ENCODE peak calls at places on chromosomes 11 and 22, in seven cellular contexts. H is uterus, L is K562, U is tibial artery, V is ovary, W is left ventricle myocardium inferior, I is thoracic aorta. A is an unnamed sample.

GRCh38 chr11:97908354-97908753 is 1112.4 kb upstream of the CNTN5 start:
- DNase-seq in H (no peak), L (no peak), U (no peak), V (no peak), W (no peak), I (no peak), A (no peak)

GRCh38 chr11:116527180-116527991 is 245.4 kb downstream of the BUD13 start:
- DNase-seq in H (no peak), L (no peak), U (peak; percentile 42), V (peak; percentile 2), W (no peak), I (no peak), A (no peak)

GRCh38 chr11:62694455-62695167 is 5.3 kb upstream of the LRRN4CL start:
- DNase-seq in H (peak; percentile 86), L (peak; percentile 76), U (peak; percentile 86), V (peak; percentile 87), W (peak; percentile 70), I (peak; percentile 54), A (no peak)

GRCh38 chr11:1560618-1561251 is 11.3 kb downstream of the DUSP8 start:
- DNase-seq in H (no peak), L (no peak), U (no peak), V (no peak), W (no peak), I (no peak), A (no peak)

GRCh38 chr11:71451596-71452353 is 1.2 kb upstream of the NADSYN1 start:
- DNase-seq in H (no peak), L (peak; percentile 37), U (peak; percentile 56), V (no peak), W (no peak), I (no peak), A (no peak)

GRCh38 chr11:72389116-72389515 is 45.2 kb downstream of the CLPB start:
- DNase-seq in H (no peak), L (no peak), U (no peak), V (no peak), W (no peak), I (no peak), A (no peak)

GRCh38 chr11:12196335-12196734 is 85.9 kb downstream of the MICAL2 start:
- DNase-seq in H (no peak), L (no peak), U (peak; percentile 11), V (no peak), W (no peak), I (no peak), A (no peak)

GRCh38 chr22:42399315-42400271 is 32.6 kb downstream of the NFAM1 start:
- DNase-seq in H (no peak), L (peak; percentile 56), U (no peak), V (peak; percentile 27), W (peak; percentile 27), I (no peak), A (no peak)

GRCh38 chr11:46611526-46612304 is 5.3 kb downstream of the HARBI1 start:
- DNase-seq in H (no peak), L (peak; percentile 51), U (no peak), V (no peak), W (no peak), I (no peak), A (no peak)

GRCh38 chr11:128956401-128957203 is 13.9 kb upstream of the TP53AIP1 start:
- DNase-seq in H (no peak), L (peak; percentile 38), U (no peak), V (peak; percentile 29), W (no peak), I (no peak), A (no peak)

GRCh38 chr22:46057762-46058420 is 80.9 kb upstream of the WNT7B start:
- DNase-seq in H (peak; percentile 64), L (no peak), U (peak; percentile 86), V (peak; percentile 41), W (peak; percentile 44), I (no peak), A (no peak)

GRCh38 chr22:30324008-30324730 is 2.6 kb downstream of the TBC1D10A start:
- DNase-seq in H (no peak), L (no peak), U (no peak), V (no peak), W (no peak), I (no peak), A (no peak)

GRCh38 chr11:133840479-133840941 is 4.8 kb downstream of the SPATA19 start:
- DNase-seq in H (no peak), L (no peak), U (no peak), V (no peak), W (no peak), I (no peak), A (no peak)

GRCh38 chr11:65574963-65575567 is 788 bp upstream of the EHBP1L1 start:
- DNase-seq in H (no peak), L (peak; percentile 88), U (no peak), V (no peak), W (no peak), I (no peak), A (no peak)

GRCh38 chr11:280762-281485 is 2.7 kb downstream of the NLRP6 start:
- DNase-seq in H (peak; percentile 8), L (no peak), U (peak; percentile 57), V (no peak), W (no peak), I (no peak), A (no peak)

GRCh38 chr11:102914238-102915043 is 39.7 kb upstream of the MMP12 start:
- DNase-seq in H (peak; percentile 14), L (no peak), U (no peak), V (no peak), W (no peak), I (no peak), A (peak; percentile 28)

DNA sequence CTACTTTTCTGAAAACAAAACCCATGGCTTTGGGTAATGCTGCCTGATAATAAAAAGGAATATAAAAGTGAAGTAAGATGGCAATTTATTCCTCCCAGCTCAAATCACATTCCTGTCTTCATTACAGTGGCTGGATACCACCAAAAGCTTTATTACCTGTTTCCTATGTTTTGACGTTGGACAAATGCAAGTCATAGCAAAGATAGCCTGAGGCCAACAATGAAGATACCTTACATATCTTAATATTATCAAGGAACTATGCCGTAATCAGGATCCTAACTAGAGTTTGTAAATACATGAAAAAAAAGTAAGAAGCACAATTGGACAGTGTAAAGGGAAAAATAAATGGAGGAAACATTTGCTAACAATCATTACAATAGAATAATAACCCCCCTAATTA is 202.4 kb downstream of the SOX6 start:
- DNase-seq in H (no peak), L (no peak), U (no peak), V (no peak), W (no peak), I (no peak), A (no peak)
- H3K36me3 ChIP-seq in H (no peaks in the 10 kb centered on the region), L (no peaks in the 10 kb centered on the region), U (no peaks in the 10 kb centered on the region), V (no peaks in the 10 kb centered on the region), W (no peaks in the 10 kb centered on the region), I (no peaks in the 10 kb centered on the region), A (no peaks in the 10 kb centered on the region)

GRCh38 chr11:108122166-108122628 is 830 bp downstream of the ACAT1 start:
- DNase-seq in H (peak; percentile 27), L (peak; percentile 22), U (peak; percentile 68), V (peak; percentile 26), W (no peak), I (no peak), A (no peak)

GRCh38 chr11:108115495-108116140 is 5.7 kb upstream of the ACAT1 start:
- DNase-seq in H (peak; percentile 88), L (no peak), U (peak; percentile 95), V (peak; percentile 93), W (peak; percentile 86), I (peak; percentile 43), A (peak; percentile 85)

GRCh38 chr11:108112059-108112458 is 9.3 kb upstream of the ACAT1 start:
- DNase-seq in H (no peak), L (no peak), U (no peak), V (no peak), W (no peak), I (no peak), A (no peak)

GRCh38 chr11:108121274-108122155 is at the start of gene ACAT1:
- DNase-seq in H (peak; percentile 96), L (peak; percentile 94), U (peak; percentile 99), V (peak; percentile 97), W (peak; percentile 99), I (peak; percentile 86), A (peak; percentile 44)

DNA sequence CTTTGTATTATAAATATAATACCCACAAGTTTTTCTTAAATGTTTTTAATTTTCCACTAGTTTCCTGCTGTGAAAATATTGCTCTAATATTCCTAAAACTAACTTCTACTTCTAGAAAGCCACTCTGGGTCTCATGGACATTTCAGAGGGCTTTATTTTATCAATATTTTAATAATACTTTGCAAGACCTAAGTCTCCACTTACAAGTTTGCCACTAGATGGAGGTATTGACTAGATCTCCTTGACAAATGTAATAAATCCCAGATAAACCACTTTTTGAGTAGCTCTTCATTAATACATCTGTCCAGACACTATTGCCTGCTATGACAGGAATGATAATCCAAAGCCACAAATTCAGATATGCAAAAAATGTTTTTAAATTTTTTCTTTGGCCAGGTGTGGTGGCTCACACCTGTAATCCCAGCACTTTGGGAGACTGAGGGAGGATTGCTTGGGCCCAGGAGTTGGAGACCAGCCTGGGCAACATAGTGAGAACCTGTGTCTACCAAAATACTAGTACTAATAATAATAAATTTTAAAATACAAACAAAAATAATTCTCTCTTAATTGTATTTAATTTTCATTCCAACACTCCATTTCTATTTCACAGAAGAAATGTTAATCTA is 3.5 kb upstream of the ACAT1 start:
- DNase-seq in H (no peak), L (peak; percentile 47), U (no peak), V (no peak), W (no peak), I (no peak), A (peak; percentile 29)
- TF ChIP-seq CTCF in H (no peak), L (peak; percentile 47), U (no peak), V (peak; percentile 23), W (peak; percentile 70), I (peak; percentile 27), A (peak; percentile 48)

GRCh38 chr11:76410771-76411423 is 29.8 kb downstream of the GVQW3 start:
- DNase-seq in H (no peak), L (no peak), U (no peak), V (no peak), W (no peak), I (no peak), A (peak; percentile 14)
- H3K36me3 ChIP-seq in H (no peaks in the 10 kb centered on the region), L (no peaks in the 10 kb centered on the region), U (no peaks in the 10 kb centered on the region), V (no peaks in the 10 kb centered on the region), W (no peaks in the 10 kb centered on the region), I (no peaks in the 10 kb centered on the region), A (no peaks in the 10 kb centered on the region)

GRCh38 chr11:78476066-78476465 is 58.4 kb upstream of the GAB2 start:
- DNase-seq in H (no peak), L (no peak), U (no peak), V (no peak), W (no peak), I (no peak), A (no peak)

GRCh38 chr11:78472382-78472781 is 54.8 kb upstream of the GAB2 start:
- DNase-seq in H (no peak), L (no peak), U (no peak), V (no peak), W (no peak), I (no peak), A (no peak)

GRCh38 chr11:78470861-78471442 is 53.3 kb upstream of the GAB2 start:
- DNase-seq in H (no peak), L (no peak), U (no peak), V (no peak), W (no peak), I (no peak), A (no peak)

GRCh38 chr11:78472905-78473304 is 55.3 kb upstream of the GAB2 start:
- DNase-seq in H (no peak), L (no peak), U (no peak), V (no peak), W (no peak), I (no peak), A (no peak)

GRCh38 chr11:78474451-78474850 is 56.8 kb upstream of the GAB2 start:
- DNase-seq in H (no peak), L (no peak), U (no peak), V (no peak), W (no peak), I (no peak), A (no peak)
- TF ChIP-seq CTCF in H (no peak), L (no peak), U (no peak), V (no peak), W (no peak), I (no peak), A (no peak)

A was measured in kidney epithelial cell.